ENCODE peak calls at places on chromosomes 4 and X, in seven cellular contexts. C, M, F, Q, Y, N and L are unnamed samples.

GRCh38 chr4:153146031-153146430 is 58.2 kb upstream of the TRIM2 start:
- DNase-seq in C (no peak), M (no peak), F (no peak), Q (no peak), Y (no peak), N (no peak), L (no peak)

GRCh38 chrX:78708171-78708570 is 39.3 kb upstream of the LPAR4 start:
- DNase-seq in C (peak), M (no peak), F (peak), Q (peak), Y (no peak), N (peak), L (peak)

GRCh38 chrX:98448524-98448923 is 1564.8 kb downstream of the RPA4 start:
- DNase-seq in C (no peak), M (no peak), F (no peak), Q (no peak), Y (no peak), N (no peak), L (no peak)

GRCh38 chr4:175273995-175274753 is 356.0 kb downstream of the ADAM29 start:
- DNase-seq in C (no peak), M (no peak), F (no peak), Q (no peak), Y (no peak), N (no peak), L (peak)

GRCh38 chr4:87377816-87378215 is 13.2 kb downstream of the HSD17B11 start:
- DNase-seq in C (no peak), M (no peak), F (no peak), Q (no peak), Y (no peak), N (no peak), L (no peak)

GRCh38 chr4:40372651-40373050 is 37.5 kb downstream of the CHRNA9 start:
- DNase-seq in C (no peak), M (no peak), F (no peak), Q (no peak), Y (no peak), N (no peak), L (no peak)

GRCh38 chrX:131854586-131854985 is 168.5 kb upstream of the STK26 start:
- DNase-seq in C (peak), M (no peak), F (no peak), Q (no peak), Y (no peak), N (no peak), L (no peak)

GRCh38 chr4:2792711-2793577 is at the start of gene SH3BP2:
- DNase-seq in C (peak), M (peak), F (no peak), Q (peak), Y (no peak), N (peak), L (peak)

GRCh38 chr4:70705146-70705855 is 16.5 kb upstream of the RUFY3 start:
- DNase-seq in C (peak), M (peak), F (no peak), Q (peak), Y (no peak), N (peak), L (peak)

GRCh38 chr4:6270691-6271121 is 1.1 kb downstream of the WFS1 start:
- DNase-seq in C (no peak), M (no peak), F (no peak), Q (no peak), Y (no peak), N (no peak), L (peak)

GRCh38 chr4:36187723-36188333 is 56.5 kb downstream of the ARAP2 start:
- DNase-seq in C (peak), M (no peak), F (no peak), Q (no peak), Y (no peak), N (peak), L (peak)

GRCh38 chr4:56681158-56681848 is at the start of gene HOPX:
- DNase-seq in C (no peak), M (no peak), F (no peak), Q (no peak), Y (peak), N (no peak), L (no peak)

GRCh38 chr4:74123065-74123728 is 24.2 kb upstream of the CXCL2 start:
- DNase-seq in C (peak), M (no peak), F (no peak), Q (no peak), Y (no peak), N (peak), L (peak)

GRCh38 chr4:16387448-16387847 is 161.2 kb upstream of the TAPT1 start:
- DNase-seq in C (no peak), M (no peak), F (no peak), Q (no peak), Y (no peak), N (no peak), L (no peak)

GRCh38 chrX:48761674-48762471 is at the start of gene GLOD5:
- DNase-seq in C (peak), M (peak), F (peak), Q (peak), Y (no peak), N (peak), L (no peak)

GRCh38 chrX:97705936-97706335 is 822.2 kb downstream of the RPA4 start:
- DNase-seq in C (no peak), M (no peak), F (no peak), Q (no peak), Y (no peak), N (no peak), L (peak)

GRCh38 chrX:71251456-71251973 is 2.4 kb downstream of the ZMYM3 start:
- DNase-seq in C (no peak), M (no peak), F (no peak), Q (no peak), Y (no peak), N (no peak), L (no peak)

GRCh38 chr4:4575284-4576211 is 33.7 kb upstream of the STX18 start:
- DNase-seq in C (peak), M (peak), F (peak), Q (peak), Y (peak), N (no peak), L (peak)

GRCh38 chr4:25235401-25235800 is 1.6 kb downstream of the PI4K2B start:
- DNase-seq in C (no peak), M (no peak), F (no peak), Q (no peak), Y (no peak), N (no peak), L (no peak)

GRCh38 chrX:136115124-136115908 is 32.0 kb upstream of the FHL1 start:
- DNase-seq in C (no peak), M (no peak), F (no peak), Q (no peak), Y (no peak), N (no peak), L (peak)

GRCh38 chr4:119493419-119493818 is 135.2 kb downstream of the PDE5A start:
- DNase-seq in C (peak), M (no peak), F (no peak), Q (no peak), Y (no peak), N (no peak), L (no peak)

GRCh38 chr4:85127653-85128052 is 161.2 kb upstream of the WDFY3 start:
- DNase-seq in C (peak), M (peak), F (peak), Q (peak), Y (no peak), N (peak), L (no peak)

GRCh38 chrX:40152706-40153334 is 55.1 kb upstream of the BCOR start:
- DNase-seq in C (peak), M (peak), F (no peak), Q (peak), Y (no peak), N (no peak), L (no peak)

GRCh38 chr4:139167774-139168444 is 9.1 kb downstream of the ELF2 start:
- DNase-seq in C (peak), M (peak), F (no peak), Q (peak), Y (no peak), N (peak), L (peak)
- TF ChIP-seq RFX5 in C (no peak), M (no peak), F (no peak), Q (no peak), Y (no peak), N (no peak), L (no peak)

DNA sequence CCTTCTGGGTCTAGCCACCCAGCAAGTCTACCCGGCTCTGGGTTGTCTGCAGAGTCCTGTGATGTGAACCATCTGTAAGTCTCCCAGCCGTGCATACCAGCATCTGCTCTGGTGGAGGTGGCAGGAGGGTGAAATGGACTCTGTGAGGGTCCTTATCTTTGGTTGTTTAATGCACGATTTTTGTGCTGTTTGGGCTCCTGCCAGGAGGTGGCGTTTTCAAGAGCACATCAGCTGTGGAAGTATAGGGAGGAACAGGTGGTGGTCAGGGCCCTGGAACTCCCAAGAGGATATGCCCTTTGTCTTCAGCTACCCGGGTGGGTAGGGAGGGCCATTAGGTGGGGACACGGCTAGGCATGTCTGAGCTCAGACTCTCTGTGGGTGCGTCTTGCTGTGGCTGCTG is 66.5 kb upstream of the ZFP42 start:
- DNase-seq in C (peak), M (no peak), F (peak), Q (peak), Y (no peak), N (no peak), L (no peak)
- TF ChIP-seq RFX5 in C (no peak), M (no peak), F (no peak), Q (no peak), Y (no peak), N (no peak), L (no peak)

DNA sequence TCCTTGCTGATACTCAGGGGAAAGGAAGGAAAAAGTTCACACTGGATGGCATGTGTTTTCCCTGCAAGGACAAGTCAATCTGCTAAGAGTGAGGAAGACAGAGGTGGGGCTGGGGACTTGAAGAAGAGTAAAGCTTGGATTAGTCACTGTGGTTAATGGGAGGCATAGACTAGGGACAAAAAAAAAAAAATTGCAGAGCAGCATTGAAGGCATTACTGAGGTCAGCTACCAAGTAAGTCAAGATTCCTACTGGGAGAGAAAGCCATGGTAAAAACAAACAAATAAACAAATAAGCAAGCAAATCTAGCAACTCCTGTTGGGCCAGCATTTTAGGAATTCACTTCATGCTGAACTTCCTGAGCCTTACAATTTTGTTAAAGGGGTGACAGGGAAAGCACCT is 58.2 kb upstream of the GPC4 start:
- DNase-seq in C (no peak), M (no peak), F (no peak), Q (no peak), Y (no peak), N (no peak), L (no peak)
- TF ChIP-seq RFX5 in C (no peak), M (no peak), F (no peak), Q (no peak), Y (no peak), N (no peak), L (no peak)

GRCh38 chr4:48311896-48312295 is 29.4 kb upstream of the SLAIN2 start:
- DNase-seq in C (no peak), M (no peak), F (no peak), Q (no peak), Y (no peak), N (no peak), L (peak)

DNA sequence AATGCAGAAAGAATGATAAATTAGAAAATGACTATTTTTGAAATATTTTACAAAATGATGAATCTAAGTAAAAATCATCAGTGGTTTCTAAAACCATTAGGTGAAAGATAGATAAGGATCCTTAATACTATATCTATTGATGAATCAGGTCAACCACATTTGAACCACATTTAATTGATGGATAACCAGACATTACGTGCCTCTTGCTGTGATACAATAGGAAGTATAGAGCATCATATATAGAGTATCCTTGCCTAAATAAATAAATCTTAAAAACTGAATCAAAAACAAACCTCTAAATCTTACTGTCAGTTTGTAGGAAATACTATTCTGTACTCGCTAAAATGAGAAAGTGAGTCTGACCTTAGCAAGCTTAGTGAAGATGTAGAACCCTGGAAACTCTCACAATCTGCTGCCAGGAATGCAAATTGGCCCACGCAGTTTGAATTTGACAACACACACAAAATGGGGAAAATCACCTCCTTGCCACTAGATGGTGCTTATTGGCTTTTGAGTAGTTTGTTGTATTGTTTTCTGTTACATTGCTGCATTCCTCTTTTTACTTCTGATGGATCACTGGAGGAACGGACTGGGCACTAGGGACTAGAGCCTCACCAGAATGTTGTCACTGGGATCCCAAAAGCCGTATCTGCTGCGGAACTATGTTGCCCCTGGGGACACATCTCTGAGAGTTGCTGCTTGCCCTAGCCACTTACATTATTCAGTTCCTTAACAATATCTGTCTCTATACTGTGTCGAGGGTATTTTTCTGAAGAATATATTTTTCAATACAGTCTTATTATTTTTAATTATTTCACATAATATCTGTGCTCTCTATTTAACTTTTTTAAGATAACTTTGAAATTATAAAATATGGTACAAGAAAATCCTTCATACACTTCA is 25.4 kb upstream of the SLAIN2 start:
- DNase-seq in C (peak), M (peak), F (no peak), Q (peak), Y (no peak), N (peak), L (peak)
- TF ChIP-seq RFX5 in C (no peak), M (no peak), F (no peak), Q (no peak), Y (no peak), N (no peak), L (no peak)

GRCh38 chr4:132651193-132651592 is 497.9 kb upstream of the PCDH10 start:
- DNase-seq in C (no peak), M (no peak), F (no peak), Q (no peak), Y (no peak), N (no peak), L (no peak)

GRCh38 chr4:132642196-132642817 is 506.8 kb upstream of the PCDH10 start:
- DNase-seq in C (peak), M (peak), F (peak), Q (peak), Y (peak), N (peak), L (peak)

DNA sequence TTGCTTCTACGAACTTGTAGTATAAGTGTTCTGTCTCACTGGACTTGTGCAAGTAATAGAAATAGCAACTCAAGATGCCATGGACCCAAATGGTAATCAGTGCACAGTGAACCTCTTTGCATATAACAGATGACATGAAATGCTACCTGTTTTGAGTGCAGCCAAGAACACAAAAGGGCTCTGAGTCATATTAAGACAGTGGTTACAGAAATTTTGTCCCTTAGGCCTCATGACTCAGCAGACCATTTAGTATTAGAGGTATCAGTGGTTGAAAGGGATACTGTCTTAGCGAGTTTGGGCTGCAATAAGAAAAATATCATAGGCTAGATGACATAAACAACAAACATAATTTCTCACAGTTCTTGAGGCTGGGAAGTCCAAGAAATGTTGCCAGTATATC is 502.9 kb upstream of the PCDH10 start:
- DNase-seq in C (no peak), M (no peak), F (no peak), Q (no peak), Y (peak), N (no peak), L (no peak)
- TF ChIP-seq RFX5 in C (no peak), M (no peak), F (no peak), Q (no peak), Y (no peak), N (no peak), L (no peak)

GRCh38 chr4:137471895-137472294 is 60.4 kb downstream of the PCDH18 start:
- DNase-seq in C (no peak), M (no peak), F (no peak), Q (no peak), Y (no peak), N (no peak), L (peak)
- TF ChIP-seq RFX5 in C (no peak), M (no peak), F (no peak), Q (no peak), Y (no peak), N (no peak), L (no peak)

GRCh38 chr4:72418458-72418857 is 150.6 kb downstream of the ADAMTS3 start:
- DNase-seq in C (no peak), M (peak), F (no peak), Q (peak), Y (no peak), N (no peak), L (peak)
- TF ChIP-seq RFX5 in C (no peak), M (no peak), F (no peak), Q (peak), Y (no peak), N (no peak), L (no peak)

GRCh38 chr4:23904639-23905061 is 14.8 kb upstream of the PPARGC1A start:
- DNase-seq in C (no peak), M (no peak), F (no peak), Q (no peak), Y (no peak), N (no peak), L (no peak)

GRCh38 chr4:23906839-23907238 is 17.0 kb upstream of the PPARGC1A start:
- DNase-seq in C (no peak), M (no peak), F (no peak), Q (no peak), Y (no peak), N (no peak), L (no peak)

GRCh38 chr4:23900636-23901035 is 10.8 kb upstream of the PPARGC1A start:
- DNase-seq in C (no peak), M (no peak), F (no peak), Q (no peak), Y (no peak), N (no peak), L (no peak)

GRCh38 chr4:23902203-23902602 is 12.4 kb upstream of the PPARGC1A start:
- DNase-seq in C (no peak), M (no peak), F (no peak), Q (no peak), Y (no peak), N (no peak), L (no peak)

DNA sequence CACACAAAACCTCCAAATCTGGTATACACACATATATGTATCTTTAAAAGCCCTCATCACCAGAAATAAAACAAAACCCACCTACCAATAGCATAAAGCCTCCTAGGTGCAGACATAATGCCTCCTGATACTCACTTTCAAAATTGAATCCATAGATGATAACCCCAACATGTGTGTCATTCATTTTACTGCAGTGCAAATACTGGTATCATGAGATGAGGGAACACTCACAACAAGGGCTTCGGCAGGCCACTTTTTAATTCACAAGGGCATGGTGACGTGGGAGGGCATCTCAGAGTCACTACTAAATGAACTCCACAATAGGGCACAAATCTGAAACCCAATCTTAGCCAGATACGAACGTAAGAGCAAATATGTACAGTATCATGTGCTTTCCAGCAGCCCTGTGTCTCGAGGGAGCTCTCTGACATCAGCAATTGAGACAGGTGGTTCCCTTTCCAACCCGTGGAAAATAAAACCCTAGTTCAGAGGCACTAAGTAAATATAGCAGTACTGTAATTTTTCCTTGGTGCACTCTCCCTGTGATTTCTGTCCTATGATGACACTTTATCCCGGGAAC is 14.1 kb upstream of the PPARGC1A start:
- DNase-seq in C (no peak), M (no peak), F (no peak), Q (no peak), Y (no peak), N (no peak), L (no peak)
- TF ChIP-seq RFX5 in C (no peak), M (no peak), F (no peak), Q (no peak), Y (no peak), N (no peak), L (no peak)

DNA sequence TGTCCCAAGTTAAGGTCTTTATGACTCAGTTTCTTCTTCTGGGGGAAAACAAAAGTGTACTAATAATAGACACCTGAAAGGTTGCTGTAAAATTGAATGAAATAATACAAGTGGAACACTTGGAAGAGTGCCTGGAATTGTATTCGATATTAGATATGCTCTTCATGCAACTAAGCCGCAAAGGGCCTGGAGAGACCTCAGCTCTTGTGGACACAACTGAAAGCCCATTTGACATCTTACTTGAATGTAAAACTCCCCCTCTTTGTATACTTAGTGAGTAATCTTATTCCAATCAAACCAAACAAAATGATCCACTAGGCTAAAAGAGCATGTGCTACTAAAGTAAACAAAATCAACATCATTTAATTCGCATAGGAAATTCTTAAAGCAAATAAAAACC is 516 bp upstream of the MAP9 start:
- DNase-seq in C (peak), M (no peak), F (no peak), Q (no peak), Y (no peak), N (no peak), L (peak)
- TF ChIP-seq RFX5 in C (no peak), M (no peak), F (no peak), Q (no peak), Y (no peak), N (no peak), L (no peak)

GRCh38 chr4:20284990-20285389 is 33.3 kb downstream of the SLIT2 start:
- DNase-seq in C (no peak), M (no peak), F (no peak), Q (no peak), Y (no peak), N (no peak), L (peak)
- TF ChIP-seq RFX5 in C (no peak), M (no peak), F (no peak), Q (no peak), Y (no peak), N (no peak), L (no peak)